ENCODE peak calls at places on chromosomes 6 and 20, in nine cellular contexts. I, S, E, N, M, J, G, B and U are unnamed samples.

GRCh38 chr6:163501022-163501421 is 86.5 kb downstream of the QKI start:
- DNase-seq in I (no peak), S (no peak), E (no peak), N (no peak), M (no peak), J (no peak), G (no peak), B (no peak), U (no peak)

GRCh38 chr6:79377830-79378460 is 143.5 kb upstream of the HMGN3 start:
- DNase-seq in I (no peak), S (no peak), E (no peak), N (no peak), M (no peak), J (no peak), G (no peak), B (no peak), U (no peak)

GRCh38 chr6:20757761-20758160 is 223.5 kb downstream of the CDKAL1 start:
- DNase-seq in I (no peak), S (no peak), E (peak), N (no peak), M (no peak), J (no peak), G (no peak), B (no peak), U (no peak)

GRCh38 chr20:5835234-5835845 is 85.1 kb downstream of the SHLD1 start:
- DNase-seq in I (no peak), S (no peak), E (peak), N (no peak), M (no peak), J (no peak), G (no peak), B (no peak), U (no peak)

GRCh38 chr6:85372915-85373270 is 77.0 kb upstream of the NT5E start:
- DNase-seq in I (no peak), S (no peak), E (no peak), N (no peak), M (no peak), J (no peak), G (no peak), B (no peak), U (no peak)

GRCh38 chr6:148709577-148709976 is 37.3 kb upstream of the UST start:
- DNase-seq in I (no peak), S (no peak), E (no peak), N (no peak), M (no peak), J (no peak), G (no peak), B (no peak), U (no peak)

GRCh38 chr20:51679254-51679921 is 88.8 kb downstream of the ATP9A start:
- DNase-seq in I (no peak), S (no peak), E (no peak), N (no peak), M (no peak), J (no peak), G (no peak), B (no peak), U (no peak)

GRCh38 chr20:20690676-20691476 is 21.6 kb downstream of the RALGAPA2 start:
- DNase-seq in I (peak), S (peak), E (no peak), N (no peak), M (no peak), J (no peak), G (no peak), B (no peak), U (no peak)

GRCh38 chr6:40440083-40440482 is 147.1 kb downstream of the LRFN2 start:
- DNase-seq in I (no peak), S (no peak), E (no peak), N (no peak), M (no peak), J (no peak), G (no peak), B (no peak), U (no peak)

GRCh38 chr20:62523473-62524203 is 47.8 kb upstream of the GATA5 start:
- DNase-seq in I (peak), S (no peak), E (no peak), N (no peak), M (no peak), J (no peak), G (no peak), B (no peak), U (no peak)

GRCh38 chr6:85544776-85545175 is 48.9 kb downstream of the SNX14 start:
- DNase-seq in I (no peak), S (no peak), E (peak), N (no peak), M (no peak), J (no peak), G (no peak), B (no peak), U (no peak)

GRCh38 chr20:62623488-62624324 is 18.6 kb upstream of the SLCO4A1 start:
- DNase-seq in I (peak), S (peak), E (peak), N (peak), M (peak), J (peak), G (no peak), B (peak), U (no peak)

GRCh38 chr6:129022011-129022553 is 139.1 kb downstream of the LAMA2 start:
- DNase-seq in I (no peak), S (no peak), E (no peak), N (no peak), M (no peak), J (no peak), G (no peak), B (no peak), U (no peak)

GRCh38 chr6:134589512-134589911 is 271.6 kb upstream of the SGK1 start:
- DNase-seq in I (no peak), S (no peak), E (peak), N (no peak), M (no peak), J (no peak), G (no peak), B (no peak), U (no peak)

GRCh38 chr20:38043512-38044300 is 10.2 kb downstream of the RPRD1B start:
- DNase-seq in I (no peak), S (no peak), E (peak), N (no peak), M (no peak), J (no peak), G (no peak), B (no peak), U (no peak)

GRCh38 chr6:15297895-15298590 is 52.2 kb downstream of the JARID2 start:
- DNase-seq in I (no peak), S (no peak), E (no peak), N (no peak), M (no peak), J (no peak), G (no peak), B (no peak), U (no peak)

GRCh38 chr6:47416396-47417345 is 60.9 kb upstream of the CD2AP start:
- DNase-seq in I (no peak), S (no peak), E (no peak), N (no peak), M (no peak), J (no peak), G (no peak), B (no peak), U (no peak)

GRCh38 chr20:41180599-41181333 is 43.4 kb downstream of the PLCG1 start:
- DNase-seq in I (no peak), S (no peak), E (no peak), N (peak), M (peak), J (no peak), G (peak), B (peak), U (no peak)

GRCh38 chr20:47863531-47863930 is 78.2 kb upstream of the SULF2 start:
- DNase-seq in I (no peak), S (no peak), E (no peak), N (no peak), M (no peak), J (no peak), G (no peak), B (no peak), U (no peak)

GRCh38 chr6:81820979-81821378 is 68.5 kb upstream of the TENT5A start:
- DNase-seq in I (no peak), S (no peak), E (peak), N (no peak), M (no peak), J (no peak), G (no peak), B (no peak), U (no peak)

GRCh38 chr6:168035098-168035660 is 37.7 kb downstream of the KIF25 start:
- DNase-seq in I (no peak), S (no peak), E (peak), N (peak), M (peak), J (no peak), G (peak), B (peak), U (peak)

GRCh38 chr20:22977047-22977785 is 57.9 kb upstream of the SSTR4 start:
- DNase-seq in I (no peak), S (no peak), E (no peak), N (no peak), M (no peak), J (no peak), G (no peak), B (no peak), U (no peak)

GRCh38 chr6:135250234-135250633 is 69.1 kb downstream of the MYB start:
- DNase-seq in I (no peak), S (no peak), E (no peak), N (no peak), M (no peak), J (no peak), G (no peak), B (no peak), U (no peak)

GRCh38 chr20:9989066-9989724 is 45.6 kb upstream of the ANKEF1 start:
- DNase-seq in I (no peak), S (no peak), E (peak), N (no peak), M (no peak), J (no peak), G (no peak), B (no peak), U (no peak)

GRCh38 chr6:79468116-79468515 is 69.1 kb downstream of the LCA5 start:
- DNase-seq in I (no peak), S (no peak), E (peak), N (no peak), M (no peak), J (no peak), G (no peak), B (no peak), U (no peak)

GRCh38 chr6:100488231-100488630 is 23.5 kb upstream of the SIM1 start:
- DNase-seq in I (no peak), S (no peak), E (no peak), N (no peak), M (no peak), J (no peak), G (no peak), B (no peak), U (no peak)

GRCh38 chr6:32615885-32616532 is 21.2 kb upstream of the HLA-DQA1 start:
- DNase-seq in I (no peak), S (no peak), E (no peak), N (no peak), M (no peak), J (no peak), G (no peak), B (no peak), U (no peak)

GRCh38 chr6:132995009-132995408 is 180.6 kb downstream of the RPS12 start:
- DNase-seq in I (no peak), S (no peak), E (no peak), N (no peak), M (no peak), J (no peak), G (no peak), B (no peak), U (no peak)

DNA sequence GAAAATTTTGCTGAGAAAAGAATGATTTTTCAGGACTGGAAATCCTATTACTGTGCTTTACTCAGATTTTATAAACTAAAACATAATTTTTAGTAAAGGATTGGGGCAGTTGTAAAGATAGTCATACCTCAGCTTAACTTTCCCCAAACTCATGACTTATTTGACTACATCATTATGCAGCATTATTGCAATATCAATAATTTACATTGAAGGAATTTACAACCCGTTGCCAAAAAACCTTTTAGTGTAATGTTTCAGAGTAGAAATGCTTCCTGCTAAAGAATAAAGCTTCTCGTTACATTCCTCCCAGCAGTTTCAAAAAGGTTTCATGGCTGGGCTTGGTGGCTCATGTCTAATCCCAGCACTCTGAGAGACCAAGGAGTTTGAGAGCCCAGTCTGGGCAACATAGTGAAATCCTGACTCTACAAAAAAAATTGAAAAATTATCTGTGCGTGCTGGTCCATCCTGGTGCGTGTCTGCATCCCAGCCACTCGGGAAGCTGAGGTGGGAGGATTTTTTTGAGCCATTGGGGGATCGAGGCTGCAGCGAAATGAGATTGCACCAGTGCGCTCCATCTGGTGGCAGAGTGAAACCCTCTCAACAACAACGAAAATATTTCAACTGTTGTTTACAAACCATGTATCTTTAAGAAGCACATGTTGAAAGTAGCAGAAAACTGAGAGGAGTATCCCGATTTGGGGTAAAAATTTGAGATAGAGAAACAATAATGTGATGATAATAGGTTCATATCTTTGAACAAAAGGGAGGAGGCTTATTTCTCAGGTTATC is 4.4 kb downstream of the AMD1 start:
- DNase-seq in I (no peak), S (no peak), E (no peak), N (no peak), M (no peak), J (no peak), G (no peak), B (no peak), U (no peak)
- TF ChIP-seq CTCF in I (peak), S (peak), E (peak), N (peak), M (peak), J (no peak), G (peak), B (no peak), U (peak)

DNA sequence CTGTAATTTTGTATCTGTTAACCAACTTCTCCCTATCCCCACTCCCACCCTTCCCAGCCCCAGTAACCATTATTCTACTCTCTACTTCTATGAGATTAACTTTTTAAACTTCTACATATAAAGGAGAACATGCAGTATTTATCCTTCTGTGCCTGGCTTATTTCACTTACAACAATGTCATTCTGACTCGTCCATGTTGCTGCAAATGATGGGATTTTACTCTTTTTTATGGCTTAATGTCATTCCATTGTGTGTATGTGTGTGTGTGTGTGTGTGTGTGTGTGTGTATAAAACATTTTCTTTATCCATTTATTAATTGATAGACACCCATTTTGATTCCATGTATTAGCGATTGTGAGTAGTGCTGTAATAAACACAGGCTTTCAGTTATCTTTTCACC is 76.1 kb downstream of the COL19A1 start:
- DNase-seq in I (no peak), S (no peak), E (no peak), N (no peak), M (no peak), J (no peak), G (no peak), B (no peak), U (no peak)
- TF ChIP-seq CTCF in I (no peak), S (no peak), E (no peak), N (no peak), M (no peak), J (no peak), G (no peak), B (no peak), U (no peak)

GRCh38 chr6:13488896-13489237 is 1.5 kb upstream of the GFOD1 start:
- DNase-seq in I (no peak), S (no peak), E (no peak), N (no peak), M (no peak), J (no peak), G (no peak), B (no peak), U (no peak)
- TF ChIP-seq CTCF in I (no peak), S (no peak), E (no peak), N (no peak), M (no peak), J (no peak), G (no peak), B (no peak), U (no peak)

GRCh38 chr20:24141111-24141510 is 152.5 kb upstream of the GGTLC1 start:
- DNase-seq in I (no peak), S (no peak), E (no peak), N (no peak), M (no peak), J (no peak), G (no peak), B (no peak), U (no peak)
- TF ChIP-seq CTCF in I (no peak), S (no peak), E (no peak), N (no peak), M (no peak), J (no peak), G (no peak), B (no peak), U (no peak)

GRCh38 chr6:7249391-7249790 is 63.6 kb downstream of the SSR1 start:
- DNase-seq in I (no peak), S (no peak), E (peak), N (no peak), M (no peak), J (no peak), G (no peak), B (no peak), U (no peak)

GRCh38 chr6:7247828-7248227 is 65.2 kb downstream of the SSR1 start:
- DNase-seq in I (no peak), S (no peak), E (no peak), N (no peak), M (no peak), J (no peak), G (no peak), B (no peak), U (no peak)

GRCh38 chr6:7245668-7246393 is 67.2 kb downstream of the SSR1 start:
- DNase-seq in I (no peak), S (no peak), E (no peak), N (no peak), M (no peak), J (no peak), G (no peak), B (no peak), U (no peak)

GRCh38 chr6:7247179-7247456 is 65.9 kb downstream of the SSR1 start:
- DNase-seq in I (no peak), S (no peak), E (no peak), N (no peak), M (no peak), J (no peak), G (no peak), B (no peak), U (no peak)

GRCh38 chr6:7246401-7247178 is 66.4 kb downstream of the SSR1 start:
- DNase-seq in I (no peak), S (no peak), E (no peak), N (no peak), M (no peak), J (no peak), G (no peak), B (no peak), U (no peak)
- TF ChIP-seq CTCF in I (no peak), S (no peak), E (no peak), N (no peak), M (no peak), J (no peak), G (no peak), B (no peak), U (no peak)

GRCh38 chr6:2744206-2744771 is 6.4 kb downstream of the MYLK4 start:
- DNase-seq in I (no peak), S (no peak), E (no peak), N (no peak), M (no peak), J (no peak), G (no peak), B (no peak), U (no peak)
- TF ChIP-seq CTCF in I (no peak), S (no peak), E (peak), N (no peak), M (peak), J (no peak), G (peak), B (no peak), U (peak)

GRCh38 chr6:105560611-105561066 is 157.8 kb upstream of the PREP start:
- DNase-seq in I (peak), S (peak), E (peak), N (no peak), M (no peak), J (no peak), G (no peak), B (no peak), U (no peak)

GRCh38 chr6:105564503-105564902 is 161.6 kb upstream of the PREP start:
- DNase-seq in I (no peak), S (no peak), E (no peak), N (no peak), M (no peak), J (no peak), G (no peak), B (no peak), U (no peak)

GRCh38 chr6:105566503-105566902 is 163.6 kb upstream of the PREP start:
- DNase-seq in I (no peak), S (no peak), E (no peak), N (no peak), M (no peak), J (no peak), G (no peak), B (no peak), U (no peak)

GRCh38 chr6:105562027-105562426 is 159.1 kb upstream of the PREP start:
- DNase-seq in I (no peak), S (no peak), E (no peak), N (no peak), M (no peak), J (no peak), G (no peak), B (no peak), U (no peak)

DNA sequence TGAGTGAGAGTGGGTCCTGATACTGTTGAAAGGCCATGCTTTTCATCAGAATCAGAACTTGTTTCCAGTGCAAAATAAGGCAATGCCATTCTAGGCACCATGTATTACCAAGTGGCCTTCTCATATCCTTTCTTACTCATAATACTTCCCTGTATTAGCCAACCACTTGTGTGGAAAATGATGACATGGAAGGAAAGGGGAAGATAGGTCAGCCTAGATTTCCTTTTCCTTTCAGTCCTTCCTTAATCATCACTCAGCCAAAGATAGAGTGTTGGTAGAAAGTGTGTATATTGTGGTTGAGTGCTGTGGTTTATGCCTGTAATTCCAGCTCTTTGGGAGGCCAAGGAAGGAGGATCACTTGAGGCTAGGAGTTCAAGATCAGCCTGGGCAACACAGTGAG is 158.6 kb upstream of the PREP start:
- DNase-seq in I (no peak), S (no peak), E (no peak), N (no peak), M (no peak), J (no peak), G (no peak), B (no peak), U (no peak)
- TF ChIP-seq CTCF in I (no peak), S (no peak), E (no peak), N (no peak), M (no peak), J (no peak), G (no peak), B (no peak), U (no peak)